ENCODE peak calls at places on chromosomes 3 and 15, in eight cellular contexts. J, R, K, E, I, O, T and U are unnamed samples.
A peak's percentile ranks its signal among the peaks of the same experiment; 100 is the strongest.

GRCh38 chr3:31250116-31250813 is 282.5 kb upstream of the STT3B start:
- DNase-seq in J (no peak), R (no peak), K (peak; percentile 78), E (no peak), I (no peak), O (no peak), T (no peak), U (no peak)

GRCh38 chr3:98612996-98613517 is 19.6 kb upstream of the CPOX start:
- DNase-seq in J (peak; percentile 63), R (no peak), K (no peak), E (no peak), I (no peak), O (no peak), T (no peak), U (peak; percentile 33)

GRCh38 chr3:11653298-11654055 is 9.8 kb upstream of the VGLL4 start:
- DNase-seq in J (no peak), R (no peak), K (peak; percentile 86), E (no peak), I (peak; percentile 22), O (peak; percentile 57), T (no peak), U (no peak)

GRCh38 chr3:100425321-100425720 is 24.0 kb downstream of the LNP1 start:
- DNase-seq in J (no peak), R (no peak), K (no peak), E (no peak), I (peak; percentile 67), O (no peak), T (no peak), U (no peak)

GRCh38 chr3:37141676-37142075 is 32.7 kb downstream of the LRRFIP2 start:
- DNase-seq in J (no peak), R (no peak), K (no peak), E (no peak), I (no peak), O (no peak), T (no peak), U (no peak)

GRCh38 chr3:52190294-52190841 is 7.6 kb upstream of the ALAS1 start:
- DNase-seq in J (no peak), R (no peak), K (no peak), E (peak; percentile 83), I (peak; percentile 51), O (no peak), T (peak; percentile 63), U (no peak)

GRCh38 chr15:48250640-48251076 is 44.6 kb downstream of the SLC12A1 start:
- DNase-seq in J (no peak), R (peak; percentile 58), K (no peak), E (no peak), I (peak; percentile 49), O (peak; percentile 25), T (no peak), U (peak; percentile 12)

GRCh38 chr15:71755571-71755970 is 54.8 kb upstream of the NR2E3 start:
- DNase-seq in J (no peak), R (no peak), K (no peak), E (no peak), I (no peak), O (no peak), T (no peak), U (no peak)

GRCh38 chr15:88645171-88646087 is 6.6 kb downstream of the ISG20 start:
- DNase-seq in J (peak; percentile 27), R (no peak), K (no peak), E (peak; percentile 17), I (no peak), O (no peak), T (peak; percentile 24), U (no peak)
- TF ChIP-seq POLR2AphosphoS5 in J (no peak), R (no peak), K (no peak), E (no peak), I (no peak), O (no peak), T (no peak), U (no peak)

GRCh38 chr15:37100109-37100873 is at the start of gene MEIS2:
- DNase-seq in J (peak; percentile 98), R (peak; percentile 97), K (peak; percentile 98), E (peak; percentile 87), I (peak; percentile 93), O (peak; percentile 83), T (peak; percentile 95), U (peak; percentile 81)

GRCh38 chr15:37096878-37097568 is 3.3 kb downstream of the MEIS2 start:
- DNase-seq in J (no peak), R (peak; percentile 54), K (no peak), E (no peak), I (no peak), O (no peak), T (no peak), U (no peak)

GRCh38 chr15:37098468-37099320 is 1.7 kb downstream of the MEIS2 start:
- DNase-seq in J (peak; percentile 76), R (peak; percentile 53), K (no peak), E (no peak), I (peak; percentile 48), O (no peak), T (peak; percentile 65), U (no peak)

GRCh38 chr15:37101634-37102314 is 1.4 kb upstream of the MEIS2 start:
- DNase-seq in J (peak; percentile 93), R (peak; percentile 78), K (no peak), E (peak; percentile 74), I (peak; percentile 90), O (peak; percentile 51), T (peak; percentile 85), U (peak; percentile 57)

DNA sequence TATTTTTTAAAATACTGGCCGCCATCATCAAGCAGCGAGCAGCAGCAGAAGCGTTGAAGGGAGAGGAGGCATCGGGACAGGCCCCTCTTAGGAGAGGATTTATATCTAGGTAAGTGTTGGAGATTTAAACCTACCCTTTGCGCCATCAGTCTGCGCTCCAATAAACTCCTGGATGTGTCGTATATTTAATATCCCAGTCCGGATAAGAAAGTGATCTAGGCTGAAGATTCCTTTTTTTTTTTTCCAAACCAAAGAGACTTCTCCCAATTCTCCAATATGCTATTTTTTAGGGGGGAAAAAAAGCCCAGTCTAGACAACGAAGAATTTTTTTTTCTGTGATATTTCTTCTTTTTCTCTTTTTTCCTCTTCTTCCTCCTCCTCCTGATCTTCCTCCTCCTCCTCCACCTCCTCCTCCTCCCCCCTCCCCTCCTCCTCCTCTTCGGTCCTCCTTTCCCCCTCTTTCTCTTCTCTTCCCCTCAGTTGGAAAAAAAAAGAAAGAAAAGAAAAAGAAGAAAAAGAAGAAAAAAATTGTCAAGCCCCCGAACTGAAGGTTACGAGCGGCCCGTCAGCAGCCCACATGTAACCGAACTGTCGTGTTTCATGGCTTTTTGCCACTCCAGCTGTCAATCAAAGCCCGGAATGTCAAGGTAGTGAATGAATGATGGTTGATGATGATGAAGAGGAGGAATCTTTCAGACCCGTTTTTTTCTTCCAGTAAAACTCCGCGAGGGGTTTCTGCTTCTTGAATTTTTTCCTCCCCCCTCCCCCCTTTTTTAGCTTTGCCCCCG is 834 bp downstream of the MEIS2 start:
- DNase-seq in J (peak; percentile 81), R (peak; percentile 50), K (no peak), E (no peak), I (peak; percentile 78), O (peak; percentile 66), T (no peak), U (no peak)
- TF ChIP-seq EP300 in J (no peak), R (no peak), K (no peak), E (no peak), I (no peak), O (no peak), T (no peak), U (no peak)

GRCh38 chr3:143571548-143571947 is 276.7 kb downstream of the SLC9A9 start:
- DNase-seq in J (no peak), R (no peak), K (no peak), E (no peak), I (no peak), O (no peak), T (no peak), U (no peak)

GRCh38 chr3:143578810-143579425 is 269.4 kb downstream of the SLC9A9 start:
- DNase-seq in J (no peak), R (no peak), K (no peak), E (no peak), I (no peak), O (no peak), T (no peak), U (no peak)

GRCh38 chr3:143573904-143574303 is 274.4 kb downstream of the SLC9A9 start:
- DNase-seq in J (no peak), R (no peak), K (no peak), E (no peak), I (no peak), O (no peak), T (no peak), U (no peak)

GRCh38 chr3:143574933-143575332 is 273.3 kb downstream of the SLC9A9 start:
- DNase-seq in J (no peak), R (no peak), K (no peak), E (no peak), I (no peak), O (no peak), T (no peak), U (no peak)

DNA sequence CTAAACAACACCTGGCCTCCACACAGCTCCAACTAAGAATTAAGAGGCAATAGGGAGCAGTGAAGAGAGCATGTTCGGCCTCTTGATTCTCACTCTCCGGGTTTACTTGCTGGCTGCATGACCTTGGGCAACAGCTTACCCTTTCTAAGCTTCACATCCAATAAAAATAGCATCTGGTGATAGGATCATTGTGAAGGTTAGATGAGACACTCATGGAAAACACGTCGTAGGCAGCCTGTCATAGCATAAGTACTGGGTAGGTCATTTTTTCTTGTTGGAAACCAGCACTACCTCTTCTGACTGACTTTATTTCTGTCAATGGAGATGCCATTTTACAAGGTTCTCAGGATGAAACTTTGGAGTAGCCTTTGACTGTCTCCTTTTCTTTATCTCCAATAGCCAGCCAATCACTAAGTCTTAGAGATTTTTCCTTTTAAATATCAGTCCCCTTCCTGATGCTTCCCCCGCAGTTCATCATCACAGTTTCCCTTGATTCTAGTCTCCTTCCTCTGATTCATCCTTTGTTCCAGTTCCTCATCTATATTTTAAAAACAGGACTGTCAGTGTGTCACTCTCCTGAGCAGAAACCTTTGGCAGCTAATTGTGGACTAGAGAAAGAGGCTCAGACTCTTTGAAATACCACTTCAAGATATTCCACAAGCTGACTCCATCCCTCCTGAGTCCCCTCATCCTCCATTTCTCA is 271.5 kb downstream of the SLC9A9 start:
- DNase-seq in J (no peak), R (no peak), K (no peak), E (no peak), I (no peak), O (no peak), T (no peak), U (no peak)
- TF ChIP-seq POLR2AphosphoS5 in J (no peak), R (no peak), K (no peak), E (no peak), I (no peak), O (no peak), T (no peak), U (no peak)

DNA sequence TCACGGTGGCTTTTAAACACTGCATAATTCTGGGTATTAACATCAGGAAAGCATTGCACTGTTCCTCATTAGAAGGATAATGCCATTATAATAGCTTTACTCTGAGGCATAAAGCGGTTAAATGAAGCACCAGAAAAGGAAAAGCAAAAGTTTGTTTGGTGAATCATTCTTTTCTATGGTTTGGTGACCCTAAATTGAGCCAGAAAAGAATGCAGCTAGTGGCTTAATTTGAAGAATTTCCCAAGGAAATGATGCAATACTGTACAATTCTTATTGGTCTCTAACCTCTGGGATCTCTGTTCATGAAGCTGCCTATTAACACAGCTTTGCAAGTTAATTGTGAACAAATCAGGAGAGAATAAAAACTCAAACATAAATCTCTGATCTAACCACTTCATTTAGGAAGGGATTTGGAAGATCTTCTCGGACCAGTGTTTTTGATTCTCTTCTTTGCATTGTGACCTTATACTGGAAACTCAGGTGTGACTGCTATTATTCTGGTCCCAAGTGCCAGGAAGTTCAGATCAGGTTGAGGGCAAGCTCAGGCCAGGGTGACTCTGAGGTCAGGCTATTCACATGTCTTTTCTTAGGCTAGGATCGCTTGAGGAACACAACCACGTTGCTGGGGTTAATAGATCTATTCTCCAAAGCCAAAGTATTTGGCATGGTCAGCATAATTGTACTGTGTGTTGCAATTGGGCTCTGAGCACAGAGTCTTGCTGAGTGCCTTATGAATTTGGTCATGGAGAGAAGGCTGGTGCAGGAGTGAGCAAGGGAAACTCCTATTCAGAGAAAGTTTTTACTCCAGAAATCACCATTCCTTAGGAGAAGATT is 11.3 kb upstream of the DLG1 start:
- DNase-seq in J (no peak), R (no peak), K (peak; percentile 34), E (no peak), I (no peak), O (no peak), T (no peak), U (no peak)
- TF ChIP-seq EP300 in J (no peak), R (peak; percentile 69), K (no peak), E (no peak), I (peak; percentile 22), O (no peak), T (no peak), U (no peak)